ENCODE peak calls at places on chromosomes 12 and 14, in nine cellular contexts. One of them, this sample, is unnamed.

GRCh38 chr14:79861111-79861510 is 350.2 kb downstream of the DIO2 start:
- DNase-seq in adrenal gland: no peak
- DNase-seq in body of pancreas: no peak
- DNase-seq in heart left ventricle: no peak
- DNase-seq in right lobe of liver: no peak
- DNase-seq in esophagus squamous epithelium: no peak
- DNase-seq in A549: no peak
- DNase-seq in transverse colon: no peak
- DNase-seq in stomach: no peak
- DNase-seq in this sample: no peak

GRCh38 chr12:96617178-96617577 is 127.8 kb downstream of the CFAP54 start:
- DNase-seq in transverse colon: no peak
- DNase-seq in A549: no peak
- DNase-seq in heart left ventricle: no peak
- DNase-seq in stomach: no peak
- DNase-seq in adrenal gland: no peak
- DNase-seq in body of pancreas: no peak
- DNase-seq in esophagus squamous epithelium: no peak
- DNase-seq in right lobe of liver: no peak
- DNase-seq in this sample: no peak

GRCh38 chr12:79555006-79555925 is 135.5 kb downstream of the PAWR start:
- DNase-seq in right lobe of liver: no peak
- DNase-seq in A549: no peak
- DNase-seq in adrenal gland: no peak
- DNase-seq in esophagus squamous epithelium: no peak
- DNase-seq in transverse colon: no peak
- DNase-seq in heart left ventricle: no peak
- DNase-seq in stomach: no peak
- DNase-seq in body of pancreas: no peak
- DNase-seq in this sample: no peak

GRCh38 chr12:3224530-3224903 is 147.3 kb downstream of the TSPAN9 start:
- DNase-seq in adrenal gland: no peak
- DNase-seq in right lobe of liver: no peak
- DNase-seq in transverse colon: no peak
- DNase-seq in stomach: no peak
- DNase-seq in A549: no peak
- DNase-seq in esophagus squamous epithelium: no peak
- DNase-seq in heart left ventricle: peak; percentile 65
- DNase-seq in body of pancreas: no peak
- DNase-seq in this sample: no peak

GRCh38 chr12:130526813-130527212 is 189.1 kb downstream of the PIWIL1 start:
- DNase-seq in adrenal gland: no peak
- DNase-seq in transverse colon: peak; percentile 17
- DNase-seq in stomach: no peak
- DNase-seq in body of pancreas: no peak
- DNase-seq in esophagus squamous epithelium: no peak
- DNase-seq in heart left ventricle: no peak
- DNase-seq in right lobe of liver: no peak
- DNase-seq in A549: peak; percentile 19
- DNase-seq in this sample: peak; percentile 28

GRCh38 chr14:98802044-98802443 is 470.0 kb downstream of the BCL11B start:
- DNase-seq in transverse colon: no peak
- DNase-seq in heart left ventricle: no peak
- DNase-seq in A549: no peak
- DNase-seq in right lobe of liver: no peak
- DNase-seq in body of pancreas: no peak
- DNase-seq in adrenal gland: no peak
- DNase-seq in esophagus squamous epithelium: no peak
- DNase-seq in stomach: no peak
- DNase-seq in this sample: no peak

GRCh38 chr12:108838194-108839010 is 19.0 kb downstream of the SSH1 start:
- DNase-seq in transverse colon: peak; percentile 78
- DNase-seq in adrenal gland: peak; percentile 89
- DNase-seq in body of pancreas: peak; percentile 41
- DNase-seq in esophagus squamous epithelium: no peak
- DNase-seq in A549: peak; percentile 96
- DNase-seq in right lobe of liver: peak; percentile 83
- DNase-seq in heart left ventricle: peak; percentile 94
- DNase-seq in stomach: peak; percentile 72
- DNase-seq in this sample: peak; percentile 81

GRCh38 chr12:130611026-130611905 is 104.8 kb downstream of the RIMBP2 start:
- DNase-seq in esophagus squamous epithelium: no peak
- DNase-seq in transverse colon: no peak
- DNase-seq in adrenal gland: no peak
- DNase-seq in A549: no peak
- DNase-seq in body of pancreas: no peak
- DNase-seq in right lobe of liver: no peak
- DNase-seq in stomach: no peak
- DNase-seq in heart left ventricle: no peak
- DNase-seq in this sample: no peak

GRCh38 chr12:64824500-64825142 is at the start of gene TBC1D30:
- DNase-seq in transverse colon: no peak
- DNase-seq in adrenal gland: no peak
- DNase-seq in esophagus squamous epithelium: no peak
- DNase-seq in right lobe of liver: no peak
- DNase-seq in heart left ventricle: peak; percentile 59
- DNase-seq in body of pancreas: no peak
- DNase-seq in stomach: no peak
- DNase-seq in A549: no peak
- DNase-seq in this sample: no peak

GRCh38 chr12:20314325-20314724 is 54.0 kb upstream of the PDE3A start:
- DNase-seq in A549: no peak
- DNase-seq in esophagus squamous epithelium: no peak
- DNase-seq in stomach: no peak
- DNase-seq in right lobe of liver: no peak
- DNase-seq in body of pancreas: no peak
- DNase-seq in heart left ventricle: no peak
- DNase-seq in transverse colon: no peak
- DNase-seq in adrenal gland: no peak
- DNase-seq in this sample: no peak

GRCh38 chr12:103756443-103756842 is 84.6 kb downstream of the NT5DC3 start:
- DNase-seq in body of pancreas: no peak
- DNase-seq in adrenal gland: no peak
- DNase-seq in A549: no peak
- DNase-seq in heart left ventricle: no peak
- DNase-seq in transverse colon: no peak
- DNase-seq in right lobe of liver: no peak
- DNase-seq in stomach: no peak
- DNase-seq in esophagus squamous epithelium: no peak
- DNase-seq in this sample: no peak

GRCh38 chr12:103755425-103755824 is 85.6 kb downstream of the NT5DC3 start:
- DNase-seq in right lobe of liver: no peak
- DNase-seq in stomach: no peak
- DNase-seq in esophagus squamous epithelium: no peak
- DNase-seq in transverse colon: no peak
- DNase-seq in heart left ventricle: no peak
- DNase-seq in A549: no peak
- DNase-seq in body of pancreas: no peak
- DNase-seq in adrenal gland: no peak
- DNase-seq in this sample: no peak

GRCh38 chr12:103762473-103762872 is 78.6 kb downstream of the NT5DC3 start:
- DNase-seq in heart left ventricle: no peak
- DNase-seq in esophagus squamous epithelium: no peak
- DNase-seq in body of pancreas: no peak
- DNase-seq in transverse colon: no peak
- DNase-seq in right lobe of liver: no peak
- DNase-seq in stomach: no peak
- DNase-seq in adrenal gland: no peak
- DNase-seq in A549: no peak
- DNase-seq in this sample: no peak

GRCh38 chr12:103758310-103759089 is 82.5 kb downstream of the NT5DC3 start:
- DNase-seq in transverse colon: no peak
- DNase-seq in stomach: no peak
- DNase-seq in A549: no peak
- DNase-seq in right lobe of liver: no peak
- DNase-seq in heart left ventricle: no peak
- DNase-seq in esophagus squamous epithelium: no peak
- DNase-seq in body of pancreas: no peak
- DNase-seq in adrenal gland: no peak
- DNase-seq in this sample: no peak

DNA sequence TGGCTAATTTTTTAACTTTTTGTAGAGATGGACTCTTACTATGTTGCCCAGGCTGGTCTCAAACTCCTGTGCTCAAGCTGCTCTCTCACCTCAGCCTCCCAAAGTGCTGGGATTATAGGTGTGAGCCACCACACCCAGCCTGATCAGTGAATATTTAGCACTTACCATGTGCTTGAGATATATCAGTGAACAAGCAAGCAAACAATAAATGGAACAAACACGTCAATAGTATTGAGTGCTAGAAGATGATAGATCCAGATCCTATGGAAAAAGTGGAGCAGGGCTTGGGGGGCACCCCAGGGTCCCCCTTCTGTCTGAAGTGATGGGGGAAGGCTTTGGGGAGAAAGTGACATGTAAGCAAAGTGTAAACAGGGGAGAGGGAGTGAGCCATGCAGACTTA is 83.8 kb downstream of the NT5DC3 start:
- DNase-seq in esophagus squamous epithelium: no peak
- DNase-seq in A549: no peak
- DNase-seq in stomach: no peak
- DNase-seq in adrenal gland: no peak
- DNase-seq in body of pancreas: no peak
- DNase-seq in heart left ventricle: no peak
- DNase-seq in transverse colon: no peak
- DNase-seq in right lobe of liver: no peak
- DNase-seq in this sample: no peak
- TF ChIP-seq POLR2A in esophagus squamous epithelium: no peak
- TF ChIP-seq POLR2A in A549: no peak
- TF ChIP-seq POLR2A in stomach: no peak
- TF ChIP-seq POLR2A in adrenal gland: no peak
- TF ChIP-seq POLR2A in body of pancreas: no peak
- TF ChIP-seq POLR2A in heart left ventricle: no peak
- TF ChIP-seq POLR2A in transverse colon: no peak
- TF ChIP-seq POLR2A in right lobe of liver: no peak
- TF ChIP-seq POLR2A in this sample: no peak

GRCh38 chr12:100200450-100201181 is at the start of gene ACTR6:
- DNase-seq in stomach: peak; percentile 96
- DNase-seq in A549: peak; percentile 93
- DNase-seq in body of pancreas: peak; percentile 95
- DNase-seq in transverse colon: peak; percentile 97
- DNase-seq in esophagus squamous epithelium: peak; percentile 62
- DNase-seq in heart left ventricle: peak; percentile 95
- DNase-seq in right lobe of liver: peak; percentile 96
- DNase-seq in adrenal gland: peak; percentile 97
- DNase-seq in this sample: peak; percentile 69
- TF ChIP-seq POLR2A in stomach: no peak
- TF ChIP-seq POLR2A in A549: peak; percentile 57
- TF ChIP-seq POLR2A in body of pancreas: peak; percentile 71
- TF ChIP-seq POLR2A in transverse colon: peak; percentile 69
- TF ChIP-seq POLR2A in esophagus squamous epithelium: no peak
- TF ChIP-seq POLR2A in heart left ventricle: no peak
- TF ChIP-seq POLR2A in right lobe of liver: peak; percentile 64
- TF ChIP-seq POLR2A in adrenal gland: peak; percentile 84
- TF ChIP-seq POLR2A in this sample: peak; percentile 59

GRCh38 chr12:94616217-94616729 is 34.1 kb downstream of the TMCC3 start:
- DNase-seq in esophagus squamous epithelium: no peak
- DNase-seq in body of pancreas: no peak
- DNase-seq in right lobe of liver: no peak
- DNase-seq in heart left ventricle: no peak
- DNase-seq in transverse colon: peak; percentile 68
- DNase-seq in A549: peak; percentile 65
- DNase-seq in stomach: peak; percentile 47
- DNase-seq in adrenal gland: no peak
- DNase-seq in this sample: peak; percentile 26
- TF ChIP-seq POLR2A in esophagus squamous epithelium: no peak
- TF ChIP-seq POLR2A in body of pancreas: no peak
- TF ChIP-seq POLR2A in right lobe of liver: no peak
- TF ChIP-seq POLR2A in heart left ventricle: no peak
- TF ChIP-seq POLR2A in transverse colon: no peak
- TF ChIP-seq POLR2A in A549: no peak
- TF ChIP-seq POLR2A in stomach: no peak
- TF ChIP-seq POLR2A in adrenal gland: no peak
- TF ChIP-seq POLR2A in this sample: no peak

DNA sequence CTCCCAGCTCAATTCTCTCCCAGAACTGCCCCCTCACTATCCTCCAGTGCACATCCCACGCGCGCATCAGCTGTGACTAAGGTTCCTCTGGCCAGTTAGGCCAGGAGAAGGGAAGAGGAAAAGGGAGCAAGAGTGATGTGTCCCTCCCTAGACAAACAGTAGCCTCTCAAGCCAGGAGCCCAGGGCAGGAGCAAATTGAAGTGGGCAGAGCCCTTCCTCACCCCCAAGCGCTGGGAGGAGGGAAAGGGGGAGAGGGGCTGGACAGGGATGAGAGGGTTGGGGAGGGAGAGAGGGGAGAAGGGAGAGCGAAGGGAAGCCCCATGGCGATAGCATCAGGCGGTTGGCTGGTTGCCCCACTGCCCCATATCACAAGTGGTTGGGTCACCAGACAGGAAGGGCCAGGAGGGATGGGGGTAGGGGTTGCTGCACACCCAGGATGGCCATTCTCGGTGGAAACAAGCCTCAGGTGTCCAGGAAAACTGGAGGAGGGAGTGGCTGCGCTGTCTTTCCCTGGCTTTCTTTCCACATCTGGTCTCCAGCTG is 1.1 kb downstream of the CD63 start:
- DNase-seq in adrenal gland: peak; percentile 82
- DNase-seq in esophagus squamous epithelium: no peak
- DNase-seq in body of pancreas: peak; percentile 70
- DNase-seq in heart left ventricle: no peak
- DNase-seq in right lobe of liver: peak; percentile 65
- DNase-seq in A549: peak; percentile 46
- DNase-seq in transverse colon: peak; percentile 59
- DNase-seq in stomach: peak; percentile 75
- DNase-seq in this sample: no peak
- TF ChIP-seq POLR2A in adrenal gland: peak; percentile 41
- TF ChIP-seq POLR2A in esophagus squamous epithelium: no peak
- TF ChIP-seq POLR2A in body of pancreas: peak; percentile 40
- TF ChIP-seq POLR2A in heart left ventricle: no peak
- TF ChIP-seq POLR2A in right lobe of liver: peak; percentile 20
- TF ChIP-seq POLR2A in A549: peak; percentile 22
- TF ChIP-seq POLR2A in transverse colon: peak; percentile 20
- TF ChIP-seq POLR2A in stomach: no peak
- TF ChIP-seq POLR2A in this sample: no peak

DNA sequence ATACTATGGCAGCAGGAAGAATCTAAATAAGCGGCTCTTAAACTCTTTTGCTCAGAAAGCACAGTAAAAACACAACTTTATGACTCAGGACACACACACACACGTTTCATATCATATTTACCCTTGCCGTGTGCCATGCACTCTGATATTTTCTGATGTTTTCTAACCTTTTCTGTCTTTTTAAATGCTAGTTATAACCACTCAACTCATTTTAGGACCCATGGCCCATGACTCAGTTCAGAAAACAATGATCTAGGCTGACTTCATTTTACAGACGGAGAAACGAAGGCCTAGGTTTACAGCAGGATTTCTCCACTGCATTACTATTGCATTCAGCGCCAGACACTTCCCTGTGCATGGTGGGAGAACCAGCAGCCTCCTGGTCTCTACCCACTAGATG is 9.1 kb downstream of the VWF start:
- DNase-seq in transverse colon: no peak
- DNase-seq in body of pancreas: no peak
- DNase-seq in right lobe of liver: no peak
- DNase-seq in esophagus squamous epithelium: no peak
- DNase-seq in heart left ventricle: no peak
- DNase-seq in stomach: no peak
- DNase-seq in A549: no peak
- DNase-seq in adrenal gland: no peak
- DNase-seq in this sample: no peak
- TF ChIP-seq POLR2A in transverse colon: no peak
- TF ChIP-seq POLR2A in body of pancreas: no peak
- TF ChIP-seq POLR2A in right lobe of liver: no peak
- TF ChIP-seq POLR2A in esophagus squamous epithelium: no peak
- TF ChIP-seq POLR2A in heart left ventricle: no peak
- TF ChIP-seq POLR2A in stomach: no peak
- TF ChIP-seq POLR2A in A549: no peak
- TF ChIP-seq POLR2A in adrenal gland: no peak
- TF ChIP-seq POLR2A in this sample: no peak

This sample was measured in H54.